ENCODE peak calls at places on chromosomes 2 and 18, in four cellular contexts. D is HS-5; O is stimulated activated CD4-positive, alpha-beta T cell treated with anti-CD3 and anti-CD28 coated beads, Interleukin-1b, Interleukin-23, amount 100 ng/mL, for 4 hours; T is activated CD8-positive, alpha-beta T cell treated with anti-CD3 and anti-CD28 coated beads for 36 hours. F is an unnamed sample.

GRCh38 chr18:60020107-60020925 is 120.5 kb downstream of the PMAIP1 start:
- DNase-seq in D (no peak), O (no peak), T (no peak), F (no peak)

GRCh38 chr2:185306119-185306518 is 432.5 kb upstream of the FSIP2 start:
- DNase-seq in D (no peak), O (no peak), T (no peak), F (no peak)

GRCh38 chr18:78473563-78473962 is 506.1 kb upstream of the SALL3 start:
- DNase-seq in D (no peak), O (no peak), T (no peak), F (no peak)

GRCh38 chr2:191155608-191156071 is 4.8 kb upstream of the STAT4 start:
- DNase-seq in D (no peak), O (no peak), T (peak; percentile 9), F (no peak)

GRCh38 chr2:113061241-113061640 is 2.2 kb downstream of the IL36RN start:
- DNase-seq in D (no peak), O (no peak), T (no peak), F (no peak)

GRCh38 chr18:23226930-23227728 is 91.8 kb downstream of the CABLES1 start:
- DNase-seq in D (peak; percentile 53), O (no peak), T (no peak), F (no peak)

GRCh38 chr2:71544919-71545571 is 91.7 kb downstream of the DYSF start:
- DNase-seq in D (no peak), O (no peak), T (no peak), F (no peak)

GRCh38 chr2:95670167-95670566 is 78.4 kb downstream of the TRIM43 start:
- DNase-seq in D (peak; percentile 73), O (no peak), T (no peak), F (no peak)

GRCh38 chr18:29418136-29418535 is 1241.2 kb upstream of the CDH2 start:
- DNase-seq in D (no peak), O (no peak), T (no peak), F (no peak)

GRCh38 chr2:137964066-137964858 is at the start of gene HNMT:
- DNase-seq in D (peak; percentile 58), O (no peak), T (no peak), F (peak; percentile 56)

GRCh38 chr2:108912629-108912902 is 76.5 kb downstream of the EDAR start:
- DNase-seq in D (no peak), O (no peak), T (no peak), F (no peak)

GRCh38 chr2:218927411-218927810 is 32.1 kb upstream of the CDK5R2 start:
- DNase-seq in D (no peak), O (no peak), T (no peak), F (no peak)

GRCh38 chr2:177758591-177759371 is 313.8 kb downstream of the PDE11A start:
- DNase-seq in D (peak; percentile 33), O (no peak), T (peak; percentile 4), F (peak; percentile 13)

GRCh38 chr2:7020468-7020867 is 103.3 kb downstream of the RNF144A start:
- DNase-seq in D (no peak), O (no peak), T (no peak), F (no peak)

GRCh38 chr18:48159816-48160215 is 229.4 kb upstream of the SMAD2 start:
- DNase-seq in D (no peak), O (no peak), T (no peak), F (no peak)

GRCh38 chr2:125041846-125042245 is 1016.8 kb downstream of the CNTNAP5 start:
- DNase-seq in D (no peak), O (no peak), T (no peak), F (no peak)

GRCh38 chr18:79681484-79682387 is 2.1 kb downstream of the CTDP1 start:
- DNase-seq in D (no peak), O (peak; percentile 28), T (peak; percentile 76), F (no peak)

GRCh38 chr2:40016151-40016885 is 237.3 kb upstream of the THUMPD2 start:
- DNase-seq in D (no peak), O (no peak), T (no peak), F (no peak)

GRCh38 chr2:197165020-197165419 is 145.6 kb downstream of the ANKRD44 start:
- DNase-seq in D (no peak), O (no peak), T (no peak), F (no peak)

GRCh38 chr2:237558918-237559645 is 7.3 kb upstream of the PRLH start:
- DNase-seq in D (no peak), O (no peak), T (no peak), F (no peak)

GRCh38 chr18:44758821-44759624 is 78.3 kb downstream of the SETBP1 start:
- DNase-seq in D (no peak), O (no peak), T (peak; percentile 79), F (no peak)

GRCh38 chr2:43024515-43024962 is 201.9 kb downstream of the ZFP36L2 start:
- DNase-seq in D (no peak), O (peak; percentile 21), T (peak; percentile 68), F (peak; percentile 57)